ENCODE peak calls at places on chromosome 1, in four cellular contexts. W is breast epithelium, S is HCT116, H is GM12878. R is an unnamed sample.
A peak's percentile ranks its signal among the peaks of the same experiment; 100 is the strongest.

GRCh38 chr1:30541721-30542485 is 181.5 kb downstream of the MATN1 start:
- DNase-seq in H (no peak), W (no peak), S (no peak), R (no peak)

GRCh38 chr1:181149326-181150000 is 61.0 kb downstream of the IER5 start:
- DNase-seq in H (no peak), W (no peak), S (no peak), R (no peak)

GRCh38 chr1:7629465-7630195 is 141.5 kb upstream of the VAMP3 start:
- DNase-seq in H (no peak), W (no peak), S (no peak), R (no peak)

GRCh38 chr1:200558866-200559459 is 61.6 kb downstream of the KIF14 start:
- DNase-seq in S (peak; percentile 51), W (no peak), H (no peak), R (no peak)

GRCh38 chr1:234533975-234534876 is 55.2 kb upstream of the TARBP1 start:
- DNase-seq in W (peak; percentile 97), S (no peak), H (no peak), R (peak; percentile 98)

GRCh38 chr1:232221790-232222499 is 408.0 kb downstream of the SIPA1L2 start:
- DNase-seq in S (peak; percentile 16), H (no peak), W (no peak), R (no peak)

GRCh38 chr1:187999973-188000372 is 1171.2 kb downstream of the PLA2G4A start:
- DNase-seq in W (no peak), H (no peak), S (no peak), R (no peak)

GRCh38 chr1:198630863-198631262 is 8.0 kb upstream of the PTPRC start:
- DNase-seq in S (no peak), W (no peak), H (no peak), R (no peak)

GRCh38 chr1:238677567-238677966 is 708.8 kb upstream of the CHRM3 start:
- DNase-seq in S (no peak), W (no peak), H (no peak), R (no peak)

GRCh38 chr1:12485231-12486172 is 132.5 kb downstream of the DHRS3 start:
- DNase-seq in H (no peak), W (no peak), S (no peak), R (no peak)

GRCh38 chr1:107914144-107914543 is 50.8 kb downstream of the VAV3 start:
- DNase-seq in W (no peak), H (no peak), S (no peak), R (no peak)

GRCh38 chr1:58816072-58816746 is 32.4 kb upstream of the JUN start:
- DNase-seq in S (peak; percentile 51), W (peak; percentile 77), H (peak; percentile 53), R (peak; percentile 90)

GRCh38 chr1:79090985-79091384 is 84.5 kb upstream of the ADGRL4 start:
- DNase-seq in H (no peak), W (no peak), S (no peak), R (no peak)

GRCh38 chr1:216416488-216416887 is 6.8 kb downstream of the USH2A start:
- DNase-seq in W (no peak), S (no peak), H (no peak), R (no peak)

GRCh38 chr1:229536982-229537381 is 21.5 kb downstream of the ABCB10 start:
- DNase-seq in W (no peak), H (no peak), S (no peak), R (no peak)

GRCh38 chr1:179807691-179808485 is 64.8 kb downstream of the FAM163A start:
- DNase-seq in W (no peak), H (no peak), S (no peak), R (no peak)

GRCh38 chr1:94250341-94250740 is 13.0 kb upstream of the ARHGAP29 start:
- DNase-seq in H (no peak), W (peak; percentile 59), S (no peak), R (no peak)

GRCh38 chr1:8911416-8912309 is 33.2 kb upstream of the ENO1 start:
- DNase-seq in W (no peak), S (no peak), H (no peak), R (no peak)

GRCh38 chr1:171919891-171920887 is 78.9 kb downstream of the DNM3 start:
- DNase-seq in S (no peak), H (no peak), W (no peak), R (no peak)

GRCh38 chr1:29458737-29459550 is 222.6 kb downstream of the PTPRU start:
- DNase-seq in H (no peak), W (no peak), S (no peak), R (peak; percentile 5)

GRCh38 chr1:195606483-195606882 is 1001.8 kb downstream of the KCNT2 start:
- DNase-seq in S (no peak), W (no peak), H (no peak), R (no peak)

GRCh38 chr1:195604287-195604686 is 1004.0 kb downstream of the KCNT2 start:
- DNase-seq in W (no peak), H (no peak), S (no peak), R (no peak)

GRCh38 chr1:195608883-195609282 is 999.4 kb downstream of the KCNT2 start:
- DNase-seq in H (no peak), W (no peak), S (no peak), R (no peak)
- TF ChIP-seq CTCF in H (no peak), W (no peak), S (peak; percentile 60), R (no peak)

GRCh38 chr1:116501870-116502244 is 69.0 kb downstream of the CD58 start:
- DNase-seq in H (no peak), W (no peak), S (no peak), R (no peak)

GRCh38 chr1:116502915-116503314 is 67.9 kb downstream of the CD58 start:
- DNase-seq in W (no peak), S (no peak), H (no peak), R (no peak)

GRCh38 chr1:116503535-116504307 is 67.1 kb downstream of the CD58 start:
- DNase-seq in H (no peak), W (no peak), S (no peak), R (no peak)

GRCh38 chr1:116506132-116507004 is 64.5 kb downstream of the CD58 start:
- DNase-seq in W (no peak), S (no peak), H (no peak), R (no peak)

GRCh38 chr1:116504308-116505156 is 66.3 kb downstream of the CD58 start:
- DNase-seq in S (no peak), H (peak; percentile 91), W (peak; percentile 62), R (no peak)
- TF ChIP-seq POLR2A in S (no peak), H (no peak), W (no peak), R (no peak)

GRCh38 chr1:42935313-42935624 is 23.4 kb downstream of the SLC2A1 start:
- DNase-seq in W (peak; percentile 18), S (no peak), H (no peak), R (no peak)
- H3K4me1 ChIP-seq in W (peaks cover 43% of the 10 kb centered on the region), S (peaks cover 84% of the 10 kb centered on the region), H (peaks cover 95% of the 10 kb centered on the region), R (no peaks in the 10 kb centered on the region)

GRCh38 chr1:155263067-155263466 is 907 bp upstream of the SCAMP3 start:
- DNase-seq in H (no peak), S (no peak), W (no peak), R (no peak)

GRCh38 chr1:155256101-155256852 is 994 bp upstream of the ENTREP3 start:
- DNase-seq in W (no peak), H (no peak), S (no peak), R (no peak)

GRCh38 chr1:155260276-155260675 is 1.9 kb downstream of the SCAMP3 start:
- DNase-seq in S (no peak), W (no peak), H (no peak), R (no peak)

GRCh38 chr1:155261888-155262673 is at the start of gene SCAMP3:
- DNase-seq in W (peak; percentile 97), S (peak; percentile 97), H (peak; percentile 96), R (peak; percentile 97)

DNA sequence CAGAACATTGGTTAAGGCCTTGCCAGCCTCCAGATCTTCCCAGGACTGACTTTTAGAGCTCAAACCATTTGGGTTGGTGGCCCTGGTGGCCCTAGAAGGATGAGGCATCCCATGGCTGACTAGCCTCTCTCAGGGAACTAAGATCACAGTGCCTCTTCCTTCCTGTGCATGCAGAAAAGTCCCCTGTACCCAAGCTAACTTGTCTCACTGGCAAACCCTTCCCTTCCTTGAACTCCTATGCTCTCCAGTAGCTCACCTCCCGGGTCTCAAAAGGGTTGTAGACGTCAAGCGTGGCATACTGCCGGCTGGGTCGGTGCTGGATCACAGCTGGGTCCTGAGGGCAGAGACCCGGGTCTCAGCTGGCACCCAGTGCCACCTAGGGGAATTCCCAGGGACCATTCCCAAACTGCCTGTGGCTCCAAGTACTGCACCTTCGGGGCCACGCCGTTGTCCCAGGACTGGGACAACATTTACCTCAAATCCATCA is 716 bp downstream of the SCAMP3 start:
- DNase-seq in S (no peak), H (no peak), W (no peak), R (no peak)
- TF ChIP-seq CTCF in S (peak; percentile 7), H (no peak), W (no peak), R (no peak)

DNA sequence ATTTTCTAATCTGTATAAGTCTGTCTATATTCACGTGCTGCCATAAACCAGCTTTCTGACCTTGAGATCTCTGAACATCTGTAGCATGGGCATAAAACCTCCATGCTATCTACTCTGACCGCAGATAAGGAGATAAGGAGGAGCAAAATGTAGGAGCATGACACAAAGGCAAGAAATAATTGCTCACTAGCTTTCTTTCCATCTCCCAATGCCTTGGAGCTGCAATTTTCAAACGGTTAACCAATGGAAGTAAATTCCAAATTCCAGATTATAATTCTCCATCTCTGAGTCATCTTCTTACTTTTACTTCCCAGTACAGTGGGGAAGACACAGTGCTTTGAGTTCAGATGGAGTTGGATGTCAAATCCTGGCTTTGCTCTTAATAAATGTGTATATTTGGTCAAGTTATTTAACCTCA is 41.6 kb downstream of the CD58 start:
- DNase-seq in H (no peak), W (no peak), S (no peak), R (no peak)
- TF ChIP-seq POLR2A in H (no peak), W (no peak), S (no peak), R (no peak)

DNA sequence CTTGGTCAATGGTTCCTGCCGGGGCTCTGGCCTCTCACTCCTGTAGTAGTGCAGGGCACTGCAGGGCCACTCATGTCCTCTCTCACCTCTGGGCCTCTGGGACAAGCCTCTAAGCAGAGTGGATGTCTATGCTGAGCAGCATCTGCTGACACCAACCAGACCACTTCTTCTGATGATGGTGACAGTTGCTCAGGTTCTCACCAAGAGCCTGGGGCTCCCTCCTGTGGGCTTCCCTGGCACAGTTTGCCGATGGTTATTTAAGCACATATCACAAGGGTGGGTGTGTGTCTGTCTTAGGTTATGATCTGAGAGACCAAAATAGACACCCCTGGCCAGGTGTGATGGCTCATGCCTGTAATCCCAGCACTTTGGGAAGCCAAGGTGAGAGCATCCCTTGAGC is 17.4 kb upstream of the GPR137B start:
- DNase-seq in W (no peak), H (no peak), S (no peak), R (no peak)
- H3K4me1 ChIP-seq in W (no peaks in the 10 kb centered on the region), H (peaks cover 37% of the 10 kb centered on the region), S (no peaks in the 10 kb centered on the region), R (no peaks in the 10 kb centered on the region)

GRCh38 chr1:190320952-190321351 is 156.7 kb downstream of the BRINP3 start:
- DNase-seq in S (peak; percentile 28), H (no peak), W (no peak), R (no peak)
- TF ChIP-seq CTCF in S (peak; percentile 31), H (no peak), W (no peak), R (no peak)

GRCh38 chr1:27381976-27382762 is 964 bp downstream of the CD164L2 start:
- DNase-seq in H (no peak), W (no peak), S (no peak), R (no peak)

GRCh38 chr1:27380766-27381733 is 2.1 kb downstream of the CD164L2 start:
- DNase-seq in W (no peak), S (no peak), H (no peak), R (no peak)

GRCh38 chr1:27380223-27380622 is 2.9 kb downstream of the CD164L2 start:
- DNase-seq in W (no peak), H (no peak), S (no peak), R (no peak)

GRCh38 chr1:27383661-27384060 is 528 bp upstream of the CD164L2 start:
- DNase-seq in S (no peak), W (no peak), H (no peak), R (no peak)

GRCh38 chr1:27382950-27383627 is at the start of gene CD164L2:
- DNase-seq in H (no peak), W (no peak), S (no peak), R (no peak)
- TF ChIP-seq POLR2A in H (no peak), W (no peak), S (no peak), R (no peak)

R was measured in uterus.